ENCODE peak calls at places on chromosomes 3 and 15, in eight cellular contexts. D is breast epithelium, C is sigmoid colon, G is A549, L is IMR-90, B is Peyer's patch, W is adrenal gland, X is tibial nerve. S is an unnamed sample.

GRCh38 chr3:98954806-98955205 is 53.3 kb upstream of the DCBLD2 start:
- DNase-seq in D (no peak), C (no peak), G (no peak), L (peak; percentile 50), B (no peak), W (no peak), X (no peak), S (no peak)

GRCh38 chr3:10445561-10445960 is 59.8 kb downstream of the ATP2B2 start:
- DNase-seq in D (no peak), C (no peak), G (no peak), L (peak; percentile 29), B (no peak), W (no peak), X (no peak), S (no peak)

GRCh38 chr3:156769661-156770654 is 56.2 kb upstream of the LEKR1 start:
- DNase-seq in D (no peak), C (no peak), G (no peak), L (no peak), B (no peak), W (no peak), X (no peak), S (no peak)

GRCh38 chr3:41681479-41681878 is 280.4 kb downstream of the ULK4 start:
- DNase-seq in D (peak; percentile 51), C (no peak), G (no peak), L (peak; percentile 92), B (no peak), W (peak; percentile 31), X (no peak), S (peak; percentile 25)

GRCh38 chr15:38414351-38414750 is 39.6 kb upstream of the FAM98B start:
- DNase-seq in D (no peak), C (peak; percentile 74), G (peak; percentile 38), L (peak; percentile 75), B (no peak), W (peak; percentile 52), X (no peak), S (peak; percentile 26)

GRCh38 chr3:88467191-88467590 is 317.4 kb downstream of the C3orf38 start:
- DNase-seq in D (no peak), C (no peak), G (no peak), L (no peak), B (no peak), W (no peak), X (no peak), S (no peak)

GRCh38 chr3:131540143-131540542 is 37.4 kb upstream of the MRPL3 start:
- DNase-seq in D (no peak), C (no peak), G (no peak), L (no peak), B (no peak), W (no peak), X (no peak), S (no peak)

GRCh38 chr3:101039285-101039684 is 46.1 kb upstream of the ABI3BP start:
- DNase-seq in D (no peak), C (no peak), G (no peak), L (no peak), B (no peak), W (no peak), X (no peak), S (no peak)

GRCh38 chr3:115766587-115767492 is 143.5 kb downstream of the GAP43 start:
- DNase-seq in D (no peak), C (no peak), G (no peak), L (peak; percentile 81), B (no peak), W (peak; percentile 23), X (no peak), S (no peak)

GRCh38 chr15:44654858-44655257 is 8.6 kb downstream of the SPG11 start:
- DNase-seq in D (no peak), C (no peak), G (no peak), L (peak; percentile 20), B (no peak), W (no peak), X (no peak), S (no peak)

GRCh38 chr3:155391104-155391503 is 97.6 kb upstream of the STRIT1 start:
- DNase-seq in D (no peak), C (no peak), G (no peak), L (peak; percentile 25), B (no peak), W (no peak), X (no peak), S (no peak)

GRCh38 chr3:99118381-99118780 is 216.9 kb upstream of the DCBLD2 start:
- DNase-seq in D (no peak), C (no peak), G (no peak), L (peak; percentile 38), B (no peak), W (no peak), X (no peak), S (no peak)

GRCh38 chr15:52139599-52140462 is 27.3 kb upstream of the BCL2L10 start:
- DNase-seq in D (peak; percentile 26), C (peak; percentile 85), G (peak; percentile 92), L (peak; percentile 62), B (peak; percentile 76), W (peak; percentile 84), X (peak; percentile 74), S (peak; percentile 35)

GRCh38 chr3:123069021-123069381 is 2.2 kb downstream of the PDIA5 start:
- DNase-seq in D (no peak), C (no peak), G (no peak), L (no peak), B (no peak), W (no peak), X (no peak), S (no peak)

GRCh38 chr15:68347392-68347791 is 69.8 kb downstream of the FEM1B start:
- DNase-seq in D (no peak), C (no peak), G (no peak), L (peak; percentile 90), B (no peak), W (no peak), X (no peak), S (no peak)

GRCh38 chr3:194871143-194871863 is 185.6 kb downstream of the FAM43A start:
- DNase-seq in D (peak; percentile 58), C (no peak), G (peak; percentile 61), L (peak; percentile 91), B (peak; percentile 35), W (peak; percentile 67), X (peak; percentile 17), S (peak; percentile 99)

GRCh38 chr3:134640872-134641470 is 9.9 kb downstream of the KY start:
- DNase-seq in D (no peak), C (no peak), G (peak; percentile 14), L (peak; percentile 49), B (no peak), W (no peak), X (no peak), S (no peak)

GRCh38 chr3:186283096-186283495 is 78.9 kb downstream of the DGKG start:
- DNase-seq in D (no peak), C (no peak), G (no peak), L (peak; percentile 34), B (no peak), W (no peak), X (no peak), S (peak; percentile 39)

GRCh38 chr15:39922450-39923092 is 2.5 kb upstream of the GPR176 start:
- DNase-seq in D (no peak), C (no peak), G (no peak), L (no peak), B (no peak), W (no peak), X (no peak), S (no peak)

GRCh38 chr15:45157056-45157455 is 27.3 kb downstream of the DUOX1 start:
- DNase-seq in D (no peak), C (no peak), G (no peak), L (peak; percentile 78), B (no peak), W (no peak), X (no peak), S (no peak)

GRCh38 chr15:89070197-89071124 is 17.8 kb upstream of the ABHD2 start:
- DNase-seq in D (no peak), C (no peak), G (no peak), L (no peak), B (no peak), W (no peak), X (no peak), S (no peak)

GRCh38 chr15:89075121-89075640 is 13.1 kb upstream of the ABHD2 start:
- DNase-seq in D (no peak), C (no peak), G (no peak), L (no peak), B (no peak), W (no peak), X (no peak), S (no peak)

GRCh38 chr15:89071471-89071870 is 16.8 kb upstream of the ABHD2 start:
- DNase-seq in D (no peak), C (no peak), G (no peak), L (no peak), B (no peak), W (no peak), X (no peak), S (no peak)

GRCh38 chr15:89074402-89075012 is 13.7 kb upstream of the ABHD2 start:
- DNase-seq in D (no peak), C (no peak), G (no peak), L (no peak), B (no peak), W (no peak), X (no peak), S (no peak)

GRCh38 chr15:89072277-89072869 is 15.9 kb upstream of the ABHD2 start:
- DNase-seq in D (no peak), C (no peak), G (no peak), L (no peak), B (no peak), W (no peak), X (no peak), S (no peak)
- TF ChIP-seq POLR2A in D (no peak), C (no peak), G (no peak), L (no peak), B (no peak), W (no peak), X (no peak), S (no peak)

GRCh38 chr3:108221911-108222812 is at the start of gene IFT57:
- DNase-seq in D (peak; percentile 98), C (peak; percentile 99), G (peak; percentile 98), L (peak; percentile 98), B (peak; percentile 98), W (peak; percentile 99), X (peak; percentile 94), S (peak; percentile 84)
- TF ChIP-seq POLR2A in D (peak; percentile 30), C (peak; percentile 57), G (peak; percentile 32), L (peak; percentile 92), B (peak; percentile 51), W (peak; percentile 48), X (peak; percentile 78), S (peak; percentile 56)

DNA sequence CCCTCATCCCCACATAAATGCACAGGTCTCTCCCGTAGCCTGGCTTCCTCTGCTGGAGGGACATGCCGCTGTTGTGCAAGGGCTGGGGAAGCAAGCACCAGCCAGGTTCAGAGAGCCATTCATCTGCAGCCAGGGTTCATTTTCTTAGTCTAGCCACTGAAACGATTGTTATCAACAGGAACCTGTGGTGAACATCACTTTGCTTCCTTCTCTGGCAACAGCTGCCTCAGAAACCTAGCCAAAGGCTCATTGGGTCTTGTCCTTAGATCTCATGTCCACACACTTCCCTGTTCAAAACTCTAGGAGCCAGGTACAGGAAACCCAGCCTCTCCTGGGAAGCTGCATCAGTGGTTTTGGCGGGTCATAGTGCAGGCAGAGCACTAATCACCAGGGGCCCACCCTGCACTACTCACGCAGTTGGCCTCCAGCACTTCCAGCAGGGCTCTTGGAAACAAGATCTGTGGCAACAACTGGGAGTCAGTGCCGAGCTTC is 47.0 kb downstream of the OXNAD1 start:
- DNase-seq in D (peak; percentile 62), C (no peak), G (no peak), L (no peak), B (peak; percentile 59), W (no peak), X (peak; percentile 25), S (no peak)
- TF ChIP-seq POLR2A in D (no peak), C (no peak), G (no peak), L (no peak), B (no peak), W (no peak), X (no peak), S (no peak)

GRCh38 chr3:53347261-53348064 is at the start of gene DCP1A:
- DNase-seq in D (peak; percentile 96), C (peak; percentile 98), G (peak; percentile 90), L (peak; percentile 97), B (peak; percentile 94), W (peak; percentile 97), X (peak; percentile 90), S (peak; percentile 83)
- TF ChIP-seq POLR2A in D (peak; percentile 50), C (peak; percentile 89), G (peak; percentile 84), L (peak; percentile 97), B (peak; percentile 74), W (peak; percentile 91), X (peak; percentile 88), S (peak; percentile 83)